ENCODE peak calls at places on chromosomes 7 and 10, in nine cellular contexts. E is cardiac muscle cell; A is CD8-positive, alpha-beta T cell; V is PC-9; Z is spleen; R is pancreas; Y is GM12864; G is breast epithelium; Q is IMR-90. I is an unnamed sample.

GRCh38 chr7:42183547-42183946 is 53.5 kb downstream of the GLI3 start:
- DNase-seq in E (no peak), A (no peak), V (no peak), Z (no peak), R (no peak), Y (no peak), G (no peak), Q (peak), I (no peak)

GRCh38 chr7:56092789-56093531 is at the start of gene PHKG1:
- DNase-seq in E (peak), A (no peak), V (no peak), Z (peak), R (peak), Y (no peak), G (peak), Q (peak), I (no peak)

GRCh38 chr7:132255898-132256297 is 320.4 kb downstream of the PLXNA4 start:
- DNase-seq in E (peak), A (no peak), V (no peak), Z (peak), R (peak), Y (no peak), G (no peak), Q (no peak), I (no peak)

GRCh38 chr7:33973235-33974015 is 68.1 kb downstream of the BMPER start:
- DNase-seq in E (no peak), A (no peak), V (no peak), Z (no peak), R (no peak), Y (no peak), G (no peak), Q (peak), I (no peak)

GRCh38 chr10:11017575-11018425 is at the start of gene CELF2:
- DNase-seq in E (peak), A (no peak), V (no peak), Z (peak), R (peak), Y (no peak), G (peak), Q (no peak), I (no peak)

GRCh38 chr7:128174391-128174790 is 66.7 kb upstream of the LEP start:
- DNase-seq in E (no peak), A (no peak), V (no peak), Z (no peak), R (no peak), Y (no peak), G (no peak), Q (no peak), I (no peak)

GRCh38 chr7:70132802-70133201 is 534.5 kb downstream of the AUTS2 start:
- DNase-seq in E (no peak), A (no peak), V (no peak), Z (no peak), R (no peak), Y (no peak), G (no peak), Q (no peak), I (no peak)

GRCh38 chr7:25149844-25150243 is 24.8 kb upstream of the CYCS start:
- DNase-seq in E (peak), A (no peak), V (no peak), Z (no peak), R (no peak), Y (no peak), G (no peak), Q (no peak), I (no peak)

GRCh38 chr7:2182461-2182860 is 50.3 kb downstream of the MAD1L1 start:
- DNase-seq in E (no peak), A (no peak), V (no peak), Z (no peak), R (no peak), Y (no peak), G (no peak), Q (no peak), I (no peak)

GRCh38 chr10:132229834-132230556 is 43.2 kb downstream of the DPYSL4 start:
- DNase-seq in E (no peak), A (no peak), V (no peak), Z (peak), R (peak), Y (peak), G (no peak), Q (no peak), I (no peak)

GRCh38 chr10:50469778-50470193 is 154.0 kb downstream of the SGMS1 start:
- DNase-seq in E (no peak), A (no peak), V (peak), Z (no peak), R (no peak), Y (no peak), G (no peak), Q (no peak), I (no peak)

GRCh38 chr7:51033722-51034530 is 251.2 kb upstream of the GRB10 start:
- DNase-seq in E (peak), A (no peak), V (no peak), Z (no peak), R (no peak), Y (no peak), G (no peak), Q (no peak), I (no peak)

GRCh38 chr7:20895563-20895962 is 108.9 kb upstream of the SP8 start:
- DNase-seq in E (no peak), A (no peak), V (no peak), Z (no peak), R (no peak), Y (no peak), G (no peak), Q (no peak), I (no peak)

GRCh38 chr7:101862280-101863220 is 45.1 kb downstream of the CUX1 start:
- DNase-seq in E (peak), A (no peak), V (no peak), Z (no peak), R (no peak), Y (no peak), G (no peak), Q (peak), I (no peak)

GRCh38 chr7:101859411-101860106 is 42.1 kb downstream of the CUX1 start:
- DNase-seq in E (no peak), A (no peak), V (no peak), Z (no peak), R (no peak), Y (no peak), G (no peak), Q (no peak), I (no peak)

GRCh38 chr7:101858437-101859385 is 41.3 kb downstream of the CUX1 start:
- DNase-seq in E (no peak), A (no peak), V (no peak), Z (no peak), R (no peak), Y (no peak), G (no peak), Q (no peak), I (no peak)

GRCh38 chr7:101861223-101861775 is 43.9 kb downstream of the CUX1 start:
- DNase-seq in E (no peak), A (no peak), V (no peak), Z (no peak), R (no peak), Y (no peak), G (no peak), Q (no peak), I (no peak)

GRCh38 chr7:101860316-101861222 is 43.1 kb downstream of the CUX1 start:
- DNase-seq in E (no peak), A (no peak), V (no peak), Z (no peak), R (no peak), Y (no peak), G (no peak), Q (no peak), I (no peak)
- H3K4me3 ChIP-seq in E (no peak), A (no peak), V (no peak), Z (no peak), R (no peak), Y (no peak), G (no peak), Q (no peak), I (no peak)

GRCh38 chr7:22819476-22819875 is 3.2 kb downstream of the TOMM7 start:
- DNase-seq in E (no peak), A (no peak), V (no peak), Z (no peak), R (no peak), Y (no peak), G (no peak), Q (no peak), I (no peak)

GRCh38 chr7:22823142-22823497 is 471 bp upstream of the TOMM7 start:
- DNase-seq in E (no peak), A (no peak), V (no peak), Z (no peak), R (no peak), Y (no peak), G (no peak), Q (no peak), I (no peak)

GRCh38 chr7:22821702-22822485 is 755 bp downstream of the TOMM7 start:
- DNase-seq in E (no peak), A (no peak), V (no peak), Z (no peak), R (no peak), Y (no peak), G (no peak), Q (no peak), I (no peak)

GRCh38 chr7:22824760-22825159 is 2.1 kb upstream of the TOMM7 start:
- DNase-seq in E (no peak), A (no peak), V (no peak), Z (no peak), R (no peak), Y (no peak), G (no peak), Q (no peak), I (no peak)

DNA sequence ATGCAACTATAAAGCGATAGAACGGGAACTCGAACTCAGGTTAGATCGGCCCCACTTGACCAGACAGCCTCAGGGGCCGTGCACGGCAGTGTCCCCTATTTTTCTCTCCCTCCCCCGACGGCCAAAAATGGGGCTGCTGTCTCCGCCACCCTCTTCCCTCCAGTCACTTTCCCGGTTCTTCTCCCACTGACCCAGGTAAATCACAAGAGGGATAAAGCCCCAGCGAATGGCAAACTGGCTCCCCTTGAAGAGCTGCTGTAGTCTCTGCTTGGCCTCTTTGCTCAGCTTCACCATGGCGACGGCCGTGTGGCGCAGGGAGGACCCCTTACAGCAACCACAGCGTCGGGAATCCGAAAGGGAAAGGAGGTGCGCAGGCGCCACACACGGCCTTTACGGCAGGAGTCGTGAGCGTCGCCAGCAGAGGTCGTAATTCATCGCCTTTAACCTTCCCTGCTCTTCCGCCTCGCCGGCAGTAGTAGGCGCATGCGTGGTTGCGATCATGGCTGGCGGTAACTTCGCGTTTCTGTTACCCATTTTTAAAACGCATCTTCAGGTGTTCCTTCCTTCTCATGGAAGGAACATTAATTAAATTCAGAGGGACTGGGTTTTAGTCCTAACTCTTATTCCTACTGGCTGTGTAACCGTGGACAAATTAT is at the start of gene TOMM7:
- DNase-seq in E (peak), A (peak), V (peak), Z (peak), R (peak), Y (peak), G (peak), Q (peak), I (peak)
- TF ChIP-seq CTCF in E (peak), A (no peak), V (peak), Z (peak), R (peak), Y (peak), G (peak), Q (peak), I (no peak)

DNA sequence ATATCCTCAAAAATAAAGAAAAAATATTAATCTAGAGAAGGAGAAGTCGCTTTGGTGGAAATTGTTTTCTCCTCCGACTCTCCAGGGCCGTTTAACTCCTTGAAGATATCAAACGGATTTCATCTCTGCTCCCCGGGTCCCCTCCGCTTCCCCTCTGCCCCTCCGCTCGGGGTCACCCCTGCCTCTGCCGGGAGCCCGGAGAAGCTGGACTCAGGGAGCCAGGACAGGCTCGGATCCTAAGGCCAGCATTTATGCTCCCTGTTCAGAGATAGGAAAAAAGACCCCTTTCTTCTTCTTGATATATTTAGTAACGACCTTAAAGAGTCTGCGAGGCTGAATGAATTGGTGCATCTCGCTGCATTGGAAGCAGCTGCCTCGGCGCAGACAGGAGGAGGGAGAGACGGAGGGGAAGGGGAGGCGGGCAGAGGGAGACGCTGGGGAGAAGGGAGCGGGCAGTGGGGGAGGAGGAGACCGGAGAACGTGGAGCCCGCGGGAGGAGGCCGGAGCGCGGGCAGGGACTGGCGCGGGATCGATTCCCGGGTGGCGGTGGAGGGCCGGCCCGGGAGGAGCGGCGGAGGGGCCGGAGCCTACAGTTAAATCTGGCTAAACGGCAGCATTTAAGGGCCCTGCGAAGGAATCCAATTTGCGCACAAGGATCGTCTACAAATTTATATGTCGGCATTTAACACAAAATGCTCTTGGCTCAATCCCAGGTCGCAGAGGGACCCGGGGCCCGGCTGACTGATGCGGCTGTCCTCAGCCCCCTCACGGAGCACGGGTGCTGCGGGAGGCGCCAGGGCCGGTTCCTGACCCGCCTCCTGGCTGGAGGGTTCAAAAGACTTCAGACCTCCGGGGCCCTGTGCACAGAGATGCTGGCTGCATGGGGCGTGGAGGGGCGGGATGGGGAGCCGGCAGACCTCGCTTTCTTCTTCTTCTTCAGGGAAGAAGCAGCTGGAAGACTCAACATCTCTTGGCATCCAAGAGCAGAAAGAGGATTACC is 55.6 kb downstream of the CRTAC1 start:
- DNase-seq in E (peak), A (no peak), V (no peak), Z (no peak), R (no peak), Y (no peak), G (no peak), Q (no peak), I (no peak)
- H3K4me3 ChIP-seq in E (no peak), A (no peak), V (no peak), Z (no peak), R (no peak), Y (no peak), G (no peak), Q (no peak), I (no peak)

DNA sequence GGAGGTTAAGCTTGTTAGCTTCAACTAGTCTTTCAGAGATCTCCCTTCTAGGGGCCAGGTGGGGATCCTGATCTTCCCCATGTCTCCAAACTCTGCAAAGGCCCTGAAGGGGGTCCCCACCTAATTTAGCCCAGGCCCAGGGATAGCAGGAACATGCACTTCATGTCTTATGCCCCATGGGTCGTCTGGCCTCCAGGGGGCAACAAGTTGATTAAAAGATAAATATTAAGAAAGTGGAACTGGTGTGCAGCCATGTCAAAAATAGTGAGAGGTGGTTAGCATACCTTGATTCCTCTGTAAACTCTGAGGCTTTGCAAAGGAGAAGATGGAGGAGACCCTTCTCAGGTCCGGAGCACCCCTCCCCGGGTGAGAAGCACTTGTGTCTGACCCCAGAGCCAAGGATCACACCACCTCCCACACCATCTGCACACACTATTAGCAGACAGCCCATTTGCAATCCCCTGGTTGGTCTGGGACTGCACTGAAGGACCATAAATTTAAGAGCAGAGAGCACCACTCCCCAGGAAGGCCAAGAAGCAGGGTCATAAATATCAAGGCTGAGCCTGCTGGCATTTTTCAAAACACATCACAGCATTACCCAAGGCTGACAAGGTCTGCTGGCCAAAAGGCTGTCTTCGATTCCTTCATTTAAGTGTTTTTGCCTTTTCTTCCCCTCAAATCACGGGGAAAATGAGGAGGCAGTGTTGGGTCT is 44.2 kb upstream of the LRRC18 start:
- DNase-seq in E (no peak), A (no peak), V (no peak), Z (no peak), R (no peak), Y (no peak), G (no peak), Q (no peak), I (no peak)
- TF ChIP-seq CTCF in E (no peak), A (no peak), V (no peak), Z (no peak), R (no peak), Y (no peak), G (no peak), Q (no peak), I (no peak)

GRCh38 chr10:103474077-103474476 is 5.0 kb downstream of the CALHM3 start:
- DNase-seq in E (no peak), A (no peak), V (no peak), Z (no peak), R (no peak), Y (no peak), G (no peak), Q (no peak), I (no peak)
- H3K4me3 ChIP-seq in E (no peak), A (no peak), V (no peak), Z (no peak), R (no peak), Y (no peak), G (no peak), Q (no peak), I (no peak)

GRCh38 chr7:38178004-38178694 is at the start of gene STARD3NL:
- DNase-seq in E (peak), A (peak), V (peak), Z (peak), R (peak), Y (peak), G (peak), Q (peak), I (peak)
- TF ChIP-seq CTCF in E (no peak), A (no peak), V (no peak), Z (no peak), R (no peak), Y (no peak), G (no peak), Q (no peak), I (no peak)

GRCh38 chr10:49189422-49189821 is 1.2 kb upstream of the TMEM273 start:
- DNase-seq in E (no peak), A (no peak), V (no peak), Z (peak), R (no peak), Y (no peak), G (no peak), Q (no peak), I (no peak)
- H3K4me3 ChIP-seq in E (no peak), A (no peak), V (no peak), Z (no peak), R (no peak), Y (no peak), G (no peak), Q (no peak), I (no peak)

GRCh38 chr10:14186245-14186644 is 144.5 kb downstream of the FRMD4A start:
- DNase-seq in E (no peak), A (no peak), V (no peak), Z (no peak), R (no peak), Y (no peak), G (no peak), Q (peak), I (no peak)
- TF ChIP-seq CTCF in E (peak), A (no peak), V (peak), Z (no peak), R (no peak), Y (peak), G (no peak), Q (peak), I (peak)

GRCh38 chr7:150323682-150324365 is 479 bp upstream of the ACTR3C start:
- DNase-seq in E (peak), A (no peak), V (peak), Z (no peak), R (no peak), Y (no peak), G (no peak), Q (no peak), I (no peak)

GRCh38 chr7:150322833-150323681 is at the start of the genes ACTR3C and LRRC61:
- DNase-seq in E (peak), A (no peak), V (peak), Z (peak), R (peak), Y (no peak), G (no peak), Q (no peak), I (no peak)

GRCh38 chr7:150325110-150325611 is 1.8 kb upstream of the ACTR3C start:
- DNase-seq in E (no peak), A (no peak), V (no peak), Z (peak), R (no peak), Y (no peak), G (no peak), Q (peak), I (no peak)

GRCh38 chr7:150325901-150326300 is 2.6 kb upstream of the ACTR3C start:
- DNase-seq in E (no peak), A (no peak), V (no peak), Z (no peak), R (no peak), Y (no peak), G (no peak), Q (no peak), I (no peak)

DNA sequence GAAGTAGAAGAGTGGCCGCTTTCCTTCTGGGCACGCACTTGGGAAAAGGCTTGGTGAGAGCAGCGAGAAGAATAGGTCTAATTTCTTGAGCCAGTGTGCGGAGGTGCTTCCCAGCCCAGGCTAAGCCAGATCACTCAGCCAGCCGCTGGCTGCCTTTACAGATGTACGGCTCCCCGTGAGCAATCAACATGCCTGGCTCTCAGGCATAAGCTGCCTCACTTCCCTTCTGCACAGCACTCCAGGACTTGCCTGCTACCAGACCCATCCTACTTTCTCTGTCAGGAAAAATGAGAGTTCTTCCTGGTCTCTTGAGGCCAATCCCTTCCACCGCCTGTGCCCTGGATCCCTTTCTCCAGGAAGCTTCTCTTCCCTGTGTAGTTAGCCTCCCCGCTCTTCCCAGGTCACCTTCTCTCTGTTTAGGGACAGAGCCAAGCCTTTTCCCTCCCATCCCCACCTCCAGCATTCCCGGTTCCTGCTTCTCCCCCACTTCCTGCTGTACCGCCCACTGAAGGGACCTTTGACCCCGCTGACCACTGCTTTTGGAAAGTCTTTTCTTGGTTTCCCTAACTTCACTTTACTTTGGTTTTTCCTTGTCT is 1.1 kb upstream of the ACTR3C start:
- DNase-seq in E (peak), A (no peak), V (no peak), Z (no peak), R (no peak), Y (no peak), G (no peak), Q (peak), I (no peak)
- H3K4me3 ChIP-seq in E (peak), A (peak), V (peak), Z (no peak), R (peak), Y (peak), G (no peak), Q (no peak), I (peak)

I was measured in kidney epithelial cell.